ENCODE peak calls at places on chromosome 16, in eight cellular contexts. One of them, this sample, is unnamed.

GRCh38 chr16:87202346-87202745 is 114.8 kb downstream of the C16orf95 start:
- DNase-seq in tibial artery: peak; percentile 44
- DNase-seq in cardiac muscle cell: no peak
- DNase-seq in activated CD4-positive, alpha-beta T cell treated with anti-CD3 and anti-CD28 coated beads, Interleukin-2, amount 50 U/mL, for 48 hours: no peak
- DNase-seq in T-helper 2 cell: no peak
- DNase-seq in midbrain: no peak
- DNase-seq in left ventricle myocardium superior: no peak
- DNase-seq in HS-5: no peak
- DNase-seq in this sample: no peak

GRCh38 chr16:70395345-70395901 is 43.5 kb downstream of the ST3GAL2 start:
- DNase-seq in tibial artery: peak; percentile 75
- DNase-seq in cardiac muscle cell: peak; percentile 81
- DNase-seq in activated CD4-positive, alpha-beta T cell treated with anti-CD3 and anti-CD28 coated beads, Interleukin-2, amount 50 U/mL, for 48 hours: peak; percentile 77
- DNase-seq in T-helper 2 cell: peak; percentile 28
- DNase-seq in midbrain: peak; percentile 18
- DNase-seq in left ventricle myocardium superior: peak; percentile 80
- DNase-seq in HS-5: no peak
- DNase-seq in this sample: peak; percentile 85

GRCh38 chr16:81189100-81189664 is 49.3 kb upstream of the BCO1 start:
- DNase-seq in tibial artery: peak; percentile 97
- DNase-seq in cardiac muscle cell: peak; percentile 65
- DNase-seq in activated CD4-positive, alpha-beta T cell treated with anti-CD3 and anti-CD28 coated beads, Interleukin-2, amount 50 U/mL, for 48 hours: no peak
- DNase-seq in T-helper 2 cell: no peak
- DNase-seq in midbrain: peak; percentile 85
- DNase-seq in left ventricle myocardium superior: peak; percentile 91
- DNase-seq in HS-5: no peak
- DNase-seq in this sample: no peak

GRCh38 chr16:67349172-67349571 is 22.6 kb downstream of the LRRC36 start:
- DNase-seq in tibial artery: no peak
- DNase-seq in cardiac muscle cell: no peak
- DNase-seq in activated CD4-positive, alpha-beta T cell treated with anti-CD3 and anti-CD28 coated beads, Interleukin-2, amount 50 U/mL, for 48 hours: no peak
- DNase-seq in T-helper 2 cell: no peak
- DNase-seq in midbrain: no peak
- DNase-seq in left ventricle myocardium superior: no peak
- DNase-seq in HS-5: no peak
- DNase-seq in this sample: no peak

GRCh38 chr16:1871974-1872635 is at the start of gene MEIOB:
- DNase-seq in tibial artery: no peak
- DNase-seq in cardiac muscle cell: peak; percentile 59
- DNase-seq in activated CD4-positive, alpha-beta T cell treated with anti-CD3 and anti-CD28 coated beads, Interleukin-2, amount 50 U/mL, for 48 hours: no peak
- DNase-seq in T-helper 2 cell: peak; percentile 14
- DNase-seq in midbrain: no peak
- DNase-seq in left ventricle myocardium superior: peak; percentile 36
- DNase-seq in HS-5: no peak
- DNase-seq in this sample: peak; percentile 60

GRCh38 chr16:51310159-51310558 is 159.1 kb upstream of the SALL1 start:
- DNase-seq in tibial artery: no peak
- DNase-seq in cardiac muscle cell: no peak
- DNase-seq in activated CD4-positive, alpha-beta T cell treated with anti-CD3 and anti-CD28 coated beads, Interleukin-2, amount 50 U/mL, for 48 hours: no peak
- DNase-seq in T-helper 2 cell: no peak
- DNase-seq in midbrain: no peak
- DNase-seq in left ventricle myocardium superior: no peak
- DNase-seq in HS-5: no peak
- DNase-seq in this sample: no peak

GRCh38 chr16:69143116-69143515 is 10.7 kb downstream of the UTP4 start:
- DNase-seq in tibial artery: no peak
- DNase-seq in cardiac muscle cell: no peak
- DNase-seq in activated CD4-positive, alpha-beta T cell treated with anti-CD3 and anti-CD28 coated beads, Interleukin-2, amount 50 U/mL, for 48 hours: no peak
- DNase-seq in T-helper 2 cell: no peak
- DNase-seq in midbrain: no peak
- DNase-seq in left ventricle myocardium superior: no peak
- DNase-seq in HS-5: no peak
- DNase-seq in this sample: peak; percentile 15

GRCh38 chr16:11051430-11052079 is 107.2 kb downstream of the CLEC16A start:
- DNase-seq in tibial artery: no peak
- DNase-seq in cardiac muscle cell: no peak
- DNase-seq in activated CD4-positive, alpha-beta T cell treated with anti-CD3 and anti-CD28 coated beads, Interleukin-2, amount 50 U/mL, for 48 hours: no peak
- DNase-seq in T-helper 2 cell: no peak
- DNase-seq in midbrain: no peak
- DNase-seq in left ventricle myocardium superior: no peak
- DNase-seq in HS-5: no peak
- DNase-seq in this sample: no peak

GRCh38 chr16:79717324-79717848 is 116.8 kb upstream of the MAF start:
- DNase-seq in tibial artery: no peak
- DNase-seq in cardiac muscle cell: no peak
- DNase-seq in activated CD4-positive, alpha-beta T cell treated with anti-CD3 and anti-CD28 coated beads, Interleukin-2, amount 50 U/mL, for 48 hours: no peak
- DNase-seq in T-helper 2 cell: no peak
- DNase-seq in midbrain: no peak
- DNase-seq in left ventricle myocardium superior: no peak
- DNase-seq in HS-5: no peak
- DNase-seq in this sample: no peak

GRCh38 chr16:66617010-66617434 is 12.5 kb downstream of the CMTM3 start:
- DNase-seq in tibial artery: no peak
- DNase-seq in cardiac muscle cell: no peak
- DNase-seq in activated CD4-positive, alpha-beta T cell treated with anti-CD3 and anti-CD28 coated beads, Interleukin-2, amount 50 U/mL, for 48 hours: no peak
- DNase-seq in T-helper 2 cell: no peak
- DNase-seq in midbrain: no peak
- DNase-seq in left ventricle myocardium superior: no peak
- DNase-seq in HS-5: no peak
- DNase-seq in this sample: no peak